ENCODE peak calls at places on chromosomes 3 and 15, in four cellular contexts. L is neural progenitor cell, H is SK-N-SH, I is transverse colon. G is an unnamed sample.
A peak's percentile ranks its signal among the peaks of the same experiment; 100 is the strongest.

GRCh38 chr15:60392601-60392985 is 5.2 kb downstream of the ANXA2 start:
- DNase-seq in I (peak; percentile 23), H (no peak), L (no peak), G (peak; percentile 46)

GRCh38 chr15:66770518-66771350 is 68.7 kb downstream of the SMAD6 start:
- DNase-seq in H (no peak), I (peak; percentile 36), L (no peak), G (no peak)

GRCh38 chr3:46138571-46138970 is 69.5 kb downstream of the CCR1 start:
- DNase-seq in L (no peak), H (no peak), I (no peak), G (no peak)

GRCh38 chr15:33587773-33588172 is 277.0 kb downstream of the RYR3 start:
- DNase-seq in L (no peak), H (no peak), I (no peak), G (no peak)

GRCh38 chr3:187946031-187946691 is 200.9 kb upstream of the BCL6 start:
- DNase-seq in I (no peak), L (no peak), H (no peak), G (no peak)

GRCh38 chr3:124221286-124221821 is 229.4 kb upstream of the ROPN1 start:
- DNase-seq in I (no peak), H (no peak), L (no peak), G (no peak)

GRCh38 chr15:74307827-74308642 is 59.4 kb downstream of the CYP11A1 start:
- DNase-seq in I (peak; percentile 45), H (peak; percentile 87), L (peak; percentile 87), G (peak; percentile 86)

GRCh38 chr3:45923755-45924154 is 19.5 kb upstream of the CXCR6 start:
- DNase-seq in I (no peak), H (no peak), L (no peak), G (no peak)

GRCh38 chr15:93088981-93089854 is at the start of gene RGMA:
- DNase-seq in L (peak; percentile 88), I (no peak), H (peak; percentile 85), G (peak; percentile 85)

GRCh38 chr15:82847703-82848102 is 38.3 kb downstream of the WHAMM start:
- DNase-seq in L (no peak), H (no peak), I (no peak), G (no peak)

GRCh38 chr15:99433757-99434211 is 132.0 kb upstream of the MEF2A start:
- DNase-seq in L (no peak), I (no peak), H (no peak), G (no peak)

GRCh38 chr3:86418861-86419260 is 572.1 kb downstream of the VGLL3 start:
- DNase-seq in H (no peak), I (no peak), L (no peak), G (no peak)

GRCh38 chr3:63661242-63661641 is 8.8 kb downstream of the SNTN start:
- DNase-seq in H (no peak), L (no peak), I (no peak), G (no peak)
- TF ChIP-seq CTCF in H (peak; percentile 47), L (no peak), I (no peak), G (peak; percentile 68)

GRCh38 chr3:143089965-143090364 is 29.6 kb upstream of the CHST2 start:
- DNase-seq in H (no peak), L (no peak), I (no peak), G (no peak)
- H3K27ac ChIP-seq in H (no peak overlapping the region), L (no peak overlapping the region), I (no peak overlapping the region), G (no peak overlapping the region)

DNA sequence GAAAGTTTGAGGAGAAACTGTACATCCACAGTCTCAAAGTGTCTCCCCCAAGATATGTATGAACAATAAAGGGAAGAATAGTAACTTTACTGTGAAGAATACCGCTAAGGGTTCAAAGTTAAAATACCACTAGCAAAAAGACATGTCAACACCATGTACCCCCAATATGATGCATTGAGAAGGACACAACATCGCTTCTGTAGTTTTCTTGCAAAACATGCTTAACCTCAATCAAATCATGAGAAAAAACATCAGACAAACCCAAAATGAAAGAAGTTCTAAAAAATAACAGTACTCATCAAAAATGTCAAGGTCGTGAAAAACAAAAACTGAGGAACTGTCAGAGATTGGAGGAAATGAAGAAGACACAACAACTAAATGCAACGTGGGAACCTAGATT is 3.6 kb downstream of the HERC1 start:
- DNase-seq in L (no peak), I (no peak), H (no peak), G (no peak)
- TF ChIP-seq CTCF in L (no peak), I (no peak), H (no peak), G (no peak)

DNA sequence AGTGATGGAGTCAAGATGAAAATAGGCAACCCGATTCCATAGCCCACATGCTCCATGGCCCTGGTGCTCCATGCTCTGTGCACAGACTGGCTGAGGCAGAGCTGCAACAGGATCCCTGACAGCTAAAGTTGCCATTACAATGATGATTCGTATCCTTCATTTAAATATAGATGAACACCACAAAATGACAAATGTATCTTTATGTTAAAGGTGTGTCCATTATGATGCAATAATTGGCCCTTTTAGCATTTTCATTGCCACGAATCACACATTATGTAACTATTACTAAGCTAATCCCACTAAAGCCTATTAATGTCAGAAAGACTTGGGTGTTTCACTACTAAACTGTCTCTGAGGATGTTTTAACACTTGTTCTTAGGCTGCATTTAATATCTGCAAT is 270.2 kb upstream of the THBS1 start:
- DNase-seq in L (no peak), I (no peak), H (no peak), G (no peak)
- H3K27ac ChIP-seq in L (no peak overlapping the region), I (no peak overlapping the region), H (no peak overlapping the region), G (no peak overlapping the region)

GRCh38 chr3:71652786-71653419 is 69.4 kb upstream of the FOXP1 start:
- DNase-seq in H (peak; percentile 70), L (peak; percentile 66), I (peak; percentile 37), G (peak; percentile 65)
- TF ChIP-seq CTCF in H (peak; percentile 79), L (peak; percentile 67), I (peak; percentile 30), G (peak; percentile 75)

DNA sequence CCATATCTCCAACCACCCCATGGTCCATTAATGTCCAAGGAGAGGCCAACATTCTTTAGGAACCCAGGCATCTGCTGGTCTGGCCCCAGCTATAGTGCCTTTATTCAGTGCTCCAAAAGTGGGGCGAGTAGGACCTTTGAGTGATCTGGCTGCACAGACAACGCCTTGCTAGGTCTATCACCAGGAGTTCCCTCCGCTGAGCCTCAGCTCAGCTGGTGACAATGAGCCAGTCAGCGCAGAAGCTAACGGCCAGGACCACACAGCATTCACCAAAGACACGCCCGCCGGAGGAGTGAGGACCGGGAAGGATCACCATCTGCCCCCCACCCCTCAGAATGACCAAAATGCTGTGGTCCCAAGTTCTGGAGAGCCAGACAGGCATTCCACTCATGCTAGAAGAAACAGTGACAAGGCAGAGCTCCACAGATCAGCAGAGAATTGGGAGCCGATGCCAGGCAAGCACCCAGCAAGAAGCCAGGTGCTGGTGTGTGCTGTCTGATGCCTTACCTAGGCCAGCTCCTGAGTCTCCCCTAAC is 19.0 kb downstream of the TBC1D2B start:
- DNase-seq in L (no peak), H (no peak), I (no peak), G (no peak)
- H3K27ac ChIP-seq in L (no peak overlapping the region), H (peak overlapping the region; percentile 78), I (peak overlapping the region; percentile 73), G (no peak overlapping the region)

GRCh38 chr3:164679245-164679644 is 399.1 kb downstream of the SI start:
- DNase-seq in I (no peak), H (no peak), L (no peak), G (no peak)

GRCh38 chr3:164677317-164677716 is 401.0 kb downstream of the SI start:
- DNase-seq in I (no peak), L (no peak), H (no peak), G (no peak)

GRCh38 chr3:164673738-164674137 is 404.6 kb downstream of the SI start:
- DNase-seq in H (no peak), L (no peak), I (no peak), G (no peak)
- TF ChIP-seq CTCF in H (peak; percentile 44), L (peak; percentile 15), I (no peak), G (peak; percentile 60)

GRCh38 chr3:12829886-12830784 is 11.2 kb downstream of the RPL32 start:
- DNase-seq in I (no peak), L (no peak), H (peak; percentile 19), G (peak; percentile 76)

GRCh38 chr3:12830785-12831581 is 10.4 kb downstream of the RPL32 start:
- DNase-seq in I (no peak), H (no peak), L (no peak), G (no peak)

GRCh38 chr3:12831582-12831866 is 9.8 kb downstream of the RPL32 start:
- DNase-seq in L (no peak), I (no peak), H (no peak), G (no peak)

GRCh38 chr3:12828751-12829150 is 12.6 kb downstream of the RPL32 start:
- DNase-seq in H (no peak), I (no peak), L (no peak), G (no peak)

GRCh38 chr3:12829404-12829803 is 12.0 kb downstream of the RPL32 start:
- DNase-seq in L (no peak), I (no peak), H (no peak), G (no peak)
- H3K27ac ChIP-seq in L (no peak overlapping the region), I (no peak overlapping the region), H (no peak overlapping the region), G (no peak overlapping the region)

DNA sequence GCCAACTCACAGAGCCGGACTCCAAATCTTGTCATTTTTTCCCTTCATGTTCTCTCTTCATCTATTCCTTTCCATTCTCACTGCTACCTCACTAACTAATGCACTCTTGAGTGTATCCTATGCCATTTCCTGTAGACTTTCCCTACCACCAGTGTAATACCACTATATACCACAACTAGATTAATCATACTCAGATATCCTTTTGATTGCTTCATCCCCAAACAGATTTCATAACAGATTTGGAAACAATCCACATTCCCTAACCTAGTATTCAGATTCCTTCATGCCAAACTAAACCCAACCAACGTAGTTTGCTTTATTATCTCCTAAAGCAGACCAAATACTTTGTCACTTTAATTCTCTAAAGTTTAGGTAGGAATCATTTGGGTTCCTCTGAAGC is 2.6 kb upstream of the PLOD2 start:
- DNase-seq in L (no peak), H (no peak), I (no peak), G (no peak)
- TF ChIP-seq CTCF in L (no peak), H (peak; percentile 27), I (peak; percentile 39), G (peak; percentile 42)

GRCh38 chr3:138361561-138361971 is 13.2 kb downstream of the MRAS start:
- DNase-seq in H (no peak), I (no peak), L (no peak), G (no peak)

GRCh38 chr3:138360272-138361192 is 12.2 kb downstream of the MRAS start:
- DNase-seq in I (no peak), L (no peak), H (no peak), G (no peak)

GRCh38 chr3:138359137-138359536 is 10.8 kb downstream of the MRAS start:
- DNase-seq in I (no peak), L (no peak), H (no peak), G (no peak)

GRCh38 chr3:138361193-138361525 is 12.8 kb downstream of the MRAS start:
- DNase-seq in H (no peak), L (no peak), I (no peak), G (no peak)

GRCh38 chr3:138359549-138360271 is 11.3 kb downstream of the MRAS start:
- DNase-seq in H (no peak), L (no peak), I (no peak), G (no peak)
- H3K27ac ChIP-seq in H (no peak overlapping the region), L (no peak overlapping the region), I (no peak overlapping the region), G (no peak overlapping the region)